ENCODE peak calls at places on chromosomes 5 and 9, in nine cellular contexts. E, L, B, F, N, J, O, I and A are unnamed samples.

GRCh38 chr5:77952811-77953210 is 176.7 kb upstream of the TBCA start:
- DNase-seq in L (no peak), N (no peak), I (no peak), F (no peak), B (no peak), E (no peak), O (no peak), J (no peak), A (no peak)

GRCh38 chr9:98211260-98211659 is 18.8 kb upstream of the CORO2A start:
- DNase-seq in B (no peak), F (no peak), J (peak), N (no peak), O (no peak), L (no peak), I (no peak), E (no peak), A (no peak)

GRCh38 chr5:82073179-82073578 is 101.4 kb downstream of the ATG10 start:
- DNase-seq in F (no peak), L (no peak), B (no peak), N (no peak), J (no peak), O (no peak), E (no peak), I (no peak), A (no peak)

GRCh38 chr9:92934321-92934720 is 13.0 kb upstream of the FGD3 start:
- DNase-seq in E (no peak), N (no peak), J (no peak), F (no peak), L (no peak), I (no peak), O (no peak), B (no peak), A (peak)

GRCh38 chr5:170655476-170655875 is 128.0 kb upstream of the GABRP start:
- DNase-seq in B (no peak), I (no peak), O (no peak), E (no peak), N (no peak), J (no peak), L (no peak), F (no peak), A (no peak)

GRCh38 chr9:109012009-109012875 is 1.1 kb downstream of the CTNNAL1 start:
- DNase-seq in N (peak), O (peak), J (peak), I (peak), F (peak), B (peak), E (no peak), L (peak), A (peak)

GRCh38 chr5:127563133-127563532 is 45.7 kb downstream of the PRRC1 start:
- DNase-seq in N (no peak), B (no peak), O (no peak), E (no peak), F (no peak), L (no peak), I (no peak), J (no peak), A (no peak)

GRCh38 chr9:86093788-86094555 is 5.4 kb downstream of the GOLM1 start:
- DNase-seq in L (peak), J (peak), E (no peak), B (no peak), O (peak), I (peak), N (no peak), F (no peak), A (no peak)

GRCh38 chr9:18857334-18857733 is 175.7 kb downstream of the SAXO1 start:
- DNase-seq in J (no peak), I (no peak), O (no peak), F (no peak), N (no peak), E (no peak), L (no peak), B (no peak), A (no peak)

GRCh38 chr9:123757547-123757946 is 172.4 kb downstream of the DENND1A start:
- DNase-seq in O (no peak), N (no peak), F (peak), E (no peak), B (no peak), L (no peak), I (peak), J (no peak), A (no peak)

GRCh38 chr5:1805326-1805725 is 4.1 kb downstream of the NDUFS6 start:
- DNase-seq in E (no peak), B (no peak), O (no peak), N (no peak), L (no peak), F (no peak), J (no peak), I (no peak), A (no peak)

GRCh38 chr5:65213921-65214525 is 267.7 kb downstream of the ADAMTS6 start:
- DNase-seq in B (no peak), F (no peak), N (no peak), L (peak), O (no peak), J (no peak), E (no peak), I (peak), A (peak)

GRCh38 chr5:125668904-125669303 is 754.3 kb upstream of the GRAMD2B start:
- DNase-seq in I (no peak), B (no peak), E (no peak), J (no peak), N (no peak), L (no peak), F (no peak), O (no peak), A (no peak)

GRCh38 chr5:107878676-107879075 is 207.9 kb upstream of the EFNA5 start:
- DNase-seq in N (no peak), F (no peak), E (no peak), O (no peak), B (no peak), L (no peak), I (no peak), J (no peak), A (no peak)

GRCh38 chr5:114419941-114420340 is 58.1 kb downstream of the KCNN2 start:
- DNase-seq in I (no peak), F (no peak), N (no peak), B (no peak), O (no peak), L (no peak), J (no peak), E (no peak), A (no peak)

GRCh38 chr9:127308559-127309429 is 44.2 kb downstream of the GARNL3 start:
- DNase-seq in F (no peak), N (no peak), B (no peak), L (no peak), J (no peak), I (no peak), E (no peak), O (no peak), A (no peak)

GRCh38 chr5:32099486-32100035 is 74.6 kb downstream of the GOLPH3 start:
- DNase-seq in N (no peak), L (no peak), O (no peak), F (no peak), E (no peak), J (no peak), I (no peak), B (no peak), A (no peak)

GRCh38 chr9:83965350-83966208 is 14.4 kb downstream of the HNRNPK start:
- DNase-seq in J (no peak), N (no peak), B (no peak), F (no peak), L (no peak), E (no peak), I (no peak), O (no peak), A (peak)

GRCh38 chr9:5838884-5839571 is 6.1 kb upstream of the ERMP1 start:
- DNase-seq in F (no peak), I (no peak), J (no peak), E (no peak), O (peak), N (no peak), B (no peak), L (peak), A (peak)

GRCh38 chr5:164296603-164297080 is 791.2 kb downstream of the MAT2B start:
- DNase-seq in I (no peak), L (no peak), F (no peak), O (no peak), B (no peak), J (no peak), E (no peak), N (no peak), A (no peak)

GRCh38 chr5:67581203-67581602 is 384.6 kb upstream of the CD180 start:
- DNase-seq in O (no peak), I (no peak), N (no peak), J (no peak), F (no peak), B (no peak), E (no peak), L (no peak), A (no peak)

GRCh38 chr5:9519537-9519936 is 26.3 kb downstream of the SEMA5A start:
- DNase-seq in N (no peak), E (no peak), F (no peak), B (no peak), I (no peak), O (no peak), L (no peak), J (no peak), A (no peak)

GRCh38 chr9:132210472-132211145 is 48.8 kb downstream of the NTNG2 start:
- DNase-seq in N (no peak), B (no peak), E (no peak), O (no peak), L (no peak), I (no peak), J (no peak), F (no peak), A (no peak)

GRCh38 chr9:119088002-119088401 is 281.2 kb downstream of the BRINP1 start:
- DNase-seq in I (no peak), O (no peak), E (no peak), F (no peak), B (no peak), L (no peak), J (no peak), N (no peak), A (no peak)

GRCh38 chr9:12770261-12770660 is 4.6 kb upstream of the LURAP1L start:
- DNase-seq in B (no peak), E (no peak), O (no peak), F (no peak), N (no peak), J (no peak), I (no peak), L (no peak), A (no peak)

GRCh38 chr5:96431376-96432244 is 1.4 kb downstream of the PCSK1 start:
- DNase-seq in F (no peak), O (peak), N (no peak), B (no peak), J (no peak), L (no peak), I (peak), E (no peak), A (no peak)

GRCh38 chr5:154248691-154249090 is 58.2 kb downstream of the GALNT10 start:
- DNase-seq in J (no peak), E (no peak), F (no peak), N (no peak), L (no peak), B (no peak), O (no peak), I (no peak), A (no peak)

GRCh38 chr5:18305288-18305899 is 671.1 kb downstream of the TAF11L14 start:
- DNase-seq in J (no peak), F (no peak), L (no peak), O (no peak), E (no peak), I (no peak), N (no peak), B (no peak), A (peak)

GRCh38 chr9:110810251-110810976 is 141.8 kb downstream of the MUSK start:
- DNase-seq in J (no peak), O (no peak), B (no peak), I (no peak), F (no peak), E (no peak), L (no peak), N (no peak), A (no peak)

GRCh38 chr5:83312672-83313071 is 158.9 kb upstream of the VCAN start:
- DNase-seq in F (no peak), E (no peak), L (no peak), I (no peak), O (no peak), B (peak), N (no peak), J (no peak), A (no peak)

GRCh38 chr5:83306572-83307241 is 164.8 kb upstream of the VCAN start:
- DNase-seq in N (no peak), B (peak), L (peak), E (no peak), O (no peak), I (peak), F (peak), J (no peak), A (peak)
- TF ChIP-seq POLR2A in N (no peak), B (no peak), L (no peak), E (peak), O (no peak), I (no peak), F (no peak), J (no peak), A (no peak)

GRCh38 chr5:151062405-151063135 is 18.3 kb downstream of the TNIP1 start:
- DNase-seq in J (no peak), N (no peak), E (no peak), I (no peak), B (no peak), F (no peak), L (no peak), O (no peak), A (no peak)

GRCh38 chr5:151060742-151061141 is 20.1 kb downstream of the TNIP1 start:
- DNase-seq in F (no peak), E (no peak), B (no peak), L (no peak), J (no peak), O (no peak), N (no peak), I (no peak), A (no peak)

GRCh38 chr5:151064916-151065499 is 15.8 kb downstream of the TNIP1 start:
- DNase-seq in I (no peak), F (no peak), O (no peak), B (no peak), L (no peak), J (no peak), E (no peak), N (no peak), A (no peak)

GRCh38 chr5:151063590-151063989 is 17.2 kb downstream of the TNIP1 start:
- DNase-seq in L (no peak), I (peak), N (no peak), B (no peak), E (peak), F (no peak), O (no peak), J (no peak), A (no peak)

DNA sequence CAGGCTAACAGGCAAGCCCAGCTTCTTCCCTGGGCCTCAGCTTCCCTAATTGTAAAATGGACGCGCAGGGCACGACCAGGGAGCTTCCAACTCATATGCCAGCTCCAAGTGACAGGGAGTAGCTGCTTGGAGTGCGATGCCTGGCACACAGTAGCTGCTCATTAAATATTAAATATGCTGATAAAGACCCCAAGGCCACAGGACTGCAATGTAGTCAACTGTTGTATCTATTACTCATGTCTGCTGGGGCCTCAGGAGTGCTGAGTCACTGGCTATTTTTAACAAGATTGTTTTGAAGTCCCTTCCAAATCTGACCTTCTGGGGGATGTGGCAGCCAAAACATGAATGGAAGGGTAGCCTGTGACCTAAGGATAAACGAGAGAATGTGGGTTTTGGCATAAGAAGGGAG is 17.7 kb downstream of the TNIP1 start:
- DNase-seq in B (no peak), I (peak), J (no peak), O (peak), N (no peak), E (no peak), L (no peak), F (no peak), A (peak)
- TF ChIP-seq POLR2A in B (no peak), I (no peak), J (no peak), O (no peak), N (no peak), E (no peak), L (no peak), F (no peak), A (no peak)

GRCh38 chr9:124968238-124968637 is 27.4 kb upstream of the GOLGA1 start:
- DNase-seq in F (no peak), J (no peak), N (no peak), L (no peak), I (no peak), B (no peak), O (no peak), E (no peak), A (peak)
- TF ChIP-seq POLR2A in F (no peak), J (no peak), N (no peak), L (no peak), I (no peak), B (no peak), O (no peak), E (no peak), A (no peak)

GRCh38 chr9:107606149-107606790 is 116.7 kb upstream of the KLF4 start:
- DNase-seq in B (no peak), F (no peak), O (no peak), E (no peak), J (no peak), L (no peak), N (no peak), I (no peak), A (no peak)
- TF ChIP-seq POLR2A in B (no peak), F (no peak), O (no peak), E (no peak), J (no peak), L (no peak), N (no peak), I (no peak), A (no peak)

GRCh38 chr9:91060520-91061343 is 259.1 kb downstream of the SYK start:
- DNase-seq in I (peak), E (no peak), L (no peak), B (peak), O (peak), J (peak), N (no peak), F (peak), A (no peak)

GRCh38 chr9:91059713-91060112 is 258.1 kb downstream of the SYK start:
- DNase-seq in I (no peak), O (no peak), J (peak), N (no peak), B (peak), E (no peak), L (no peak), F (no peak), A (no peak)

GRCh38 chr9:91065231-91066041 is 263.8 kb downstream of the SYK start:
- DNase-seq in I (no peak), E (no peak), F (no peak), B (no peak), N (no peak), O (no peak), L (no peak), J (no peak), A (no peak)

GRCh38 chr9:91063471-91063870 is 261.9 kb downstream of the SYK start:
- DNase-seq in N (no peak), L (no peak), J (no peak), O (no peak), F (no peak), B (no peak), E (no peak), I (no peak), A (no peak)

DNA sequence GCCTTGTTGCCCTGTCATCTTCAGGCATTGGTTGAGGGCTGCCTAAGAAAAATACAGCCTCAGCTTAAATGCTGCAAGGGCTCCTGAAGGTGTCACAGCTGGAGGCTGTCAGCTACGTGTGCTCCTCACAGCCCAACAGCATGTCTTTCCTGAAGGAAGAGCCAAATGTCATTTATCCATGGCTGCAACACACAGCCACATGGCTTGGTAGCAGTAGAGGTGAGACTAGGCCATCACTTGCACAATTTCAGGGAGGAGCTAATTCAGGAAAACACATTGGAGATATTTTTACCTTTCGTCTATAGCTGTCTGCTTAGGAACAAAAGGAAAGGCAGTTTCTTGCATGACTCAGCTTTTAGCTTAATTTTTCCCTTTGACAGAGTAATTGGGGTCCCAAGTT is 260.7 kb downstream of the SYK start:
- DNase-seq in B (no peak), J (no peak), E (no peak), N (no peak), O (no peak), I (no peak), L (no peak), F (no peak), A (no peak)
- TF ChIP-seq POLR2A in B (no peak), J (no peak), E (no peak), N (no peak), O (no peak), I (no peak), L (no peak), F (no peak), A (no peak)

DNA sequence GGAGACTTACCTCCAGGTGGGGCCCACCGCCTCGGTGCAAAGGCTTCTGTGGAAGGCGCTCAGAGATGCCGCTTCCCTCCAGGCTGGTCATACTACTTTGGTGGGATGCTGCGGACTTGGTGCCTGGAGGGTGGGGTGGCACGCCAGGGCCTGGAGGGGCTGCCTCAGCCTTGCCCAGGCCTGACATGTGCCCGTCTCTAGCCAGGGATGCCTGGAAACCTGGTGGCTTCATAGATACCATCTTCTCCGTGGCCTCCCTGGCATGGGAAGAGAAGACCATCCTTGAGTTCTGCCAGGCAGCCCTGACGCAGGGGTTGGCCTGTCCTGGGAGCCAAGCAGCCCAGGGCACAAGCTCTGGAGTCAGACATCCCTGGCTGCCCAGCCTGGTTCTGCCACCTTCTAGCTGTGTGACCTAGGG is 28.3 kb downstream of the ORM2 start:
- DNase-seq in O (no peak), L (no peak), F (no peak), N (no peak), E (no peak), B (no peak), I (no peak), J (no peak), A (no peak)
- TF ChIP-seq POLR2A in O (no peak), L (no peak), F (no peak), N (no peak), E (no peak), B (no peak), I (no peak), J (no peak), A (no peak)

DNA sequence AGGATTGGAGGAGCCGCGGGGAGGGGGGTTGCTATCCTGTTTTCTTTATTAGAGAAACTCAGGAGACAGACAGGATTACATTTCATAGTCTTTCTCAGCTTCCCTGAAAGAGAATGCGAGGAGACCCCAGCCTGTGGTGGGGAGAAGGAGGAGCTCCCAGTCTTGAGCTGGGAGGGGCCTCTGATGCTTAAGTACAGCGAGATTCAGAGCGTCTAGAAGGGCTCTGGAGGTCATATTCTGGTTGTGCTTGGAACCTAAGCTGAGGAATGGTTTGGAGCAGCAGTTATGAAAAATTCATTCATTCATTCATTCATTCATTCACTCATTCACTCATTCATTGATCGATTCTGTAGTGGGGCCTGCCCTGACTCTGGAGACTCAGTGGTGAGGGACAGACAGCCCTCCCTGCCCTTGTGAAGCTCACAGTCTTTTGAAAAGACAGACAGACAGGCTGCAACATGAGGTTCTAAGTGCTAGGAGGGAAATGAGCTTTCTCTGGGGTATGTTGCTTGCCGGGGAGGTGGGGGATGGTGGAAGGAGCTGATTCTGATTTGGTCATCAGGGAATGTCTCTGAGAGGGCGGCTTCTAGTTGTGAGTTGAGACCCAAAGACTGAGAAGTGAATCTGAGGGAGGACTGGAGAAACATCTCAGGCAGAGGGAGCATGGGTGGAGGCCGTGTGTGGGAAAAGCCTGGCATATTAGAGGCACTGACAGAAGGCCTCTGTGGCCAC is 2.5 kb upstream of the SPRY4 start:
- DNase-seq in B (no peak), N (peak), E (no peak), L (no peak), F (peak), O (no peak), J (no peak), I (no peak), A (no peak)
- TF ChIP-seq POLR2A in B (no peak), N (no peak), E (no peak), L (no peak), F (no peak), O (no peak), J (no peak), I (no peak), A (no peak)

GRCh38 chr9:113541019-113541900 is 77.7 kb downstream of the RGS3 start:
- DNase-seq in E (no peak), J (no peak), I (no peak), F (peak), L (no peak), N (no peak), O (no peak), B (no peak), A (peak)
- TF ChIP-seq POLR2A in E (peak), J (no peak), I (no peak), F (no peak), L (no peak), N (no peak), O (no peak), B (no peak), A (peak)

GRCh38 chr5:133556551-133556950 is 55.8 kb downstream of the FSTL4 start:
- DNase-seq in B (no peak), I (no peak), J (no peak), N (no peak), F (no peak), E (no peak), L (no peak), O (no peak), A (no peak)
- TF ChIP-seq POLR2A in B (no peak), I (no peak), J (no peak), N (no peak), F (no peak), E (no peak), L (no peak), O (no peak), A (no peak)